ENCODE peak calls at places on chromosomes 13 and 19, in four cellular contexts. K is tibial nerve, I is body of pancreas, W is A549. D is an unnamed sample. For H3K4me1 and H3K9me3, the result is how much of the 10 kb centered on the place peaks cover.

GRCh38 chr19:44345969-44346368 is 10.5 kb downstream of the ZNF112 start:
- DNase-seq in K (no peak), I (no peak), W (no peak), D (no peak)

GRCh38 chr19:35768082-35768421 is 7.3 kb upstream of the ARHGAP33 start:
- DNase-seq in K (no peak), I (no peak), W (no peak), D (no peak)

GRCh38 chr19:42275103-42275502 is 6.1 kb downstream of the CIC start:
- DNase-seq in K (no peak), I (no peak), W (no peak), D (no peak)

GRCh38 chr13:75123428-75123827 is 358.5 kb downstream of the TBC1D4 start:
- DNase-seq in K (no peak), I (no peak), W (no peak), D (no peak)

GRCh38 chr19:7326105-7326877 is 22.4 kb upstream of the ARHGEF18 start:
- DNase-seq in K (peak), I (peak), W (peak), D (no peak)

GRCh38 chr13:77523834-77524728 is 11.4 kb upstream of the SCEL start:
- DNase-seq in K (no peak), I (no peak), W (no peak), D (no peak)

GRCh38 chr13:29917573-29918091 is 67.2 kb upstream of the UBL3 start:
- DNase-seq in K (no peak), I (no peak), W (no peak), D (no peak)

GRCh38 chr19:39679056-39679790 is 23.5 kb downstream of the LGALS16 start:
- DNase-seq in K (no peak), I (no peak), W (no peak), D (no peak)

GRCh38 chr13:66483712-66484111 is 746.4 kb downstream of the PCDH9 start:
- DNase-seq in K (no peak), I (no peak), W (no peak), D (no peak)

GRCh38 chr13:79637086-79637763 is 156.3 kb downstream of the NDFIP2 start:
- DNase-seq in K (no peak), I (peak), W (no peak), D (peak)

GRCh38 chr19:961866-962620 is 22.1 kb upstream of the WDR18 start:
- DNase-seq in K (no peak), I (no peak), W (peak), D (no peak)

GRCh38 chr13:109209526-109209925 is 576.9 kb downstream of the IRS2 start:
- DNase-seq in K (no peak), I (no peak), W (no peak), D (no peak)

GRCh38 chr19:681029-681626 is 4.9 kb downstream of the FSTL3 start:
- DNase-seq in K (no peak), I (peak), W (no peak), D (no peak)

GRCh38 chr19:1471514-1472107 is 7.4 kb downstream of the C19orf25 start:
- DNase-seq in K (no peak), I (no peak), W (no peak), D (no peak)

GRCh38 chr13:80586356-80586755 is 245.4 kb upstream of the SPRY2 start:
- DNase-seq in K (no peak), I (no peak), W (no peak), D (no peak)

GRCh38 chr19:41991025-41991424 is 3.0 kb downstream of the ATP1A3 start:
- DNase-seq in K (no peak), I (no peak), W (peak), D (no peak)

GRCh38 chr13:33015791-33016323 is 366 bp upstream of the KL start:
- DNase-seq in K (no peak), I (peak), W (no peak), D (peak)

GRCh38 chr13:99730403-99730802 is 229.1 kb downstream of the TM9SF2 start:
- DNase-seq in K (no peak), I (no peak), W (no peak), D (no peak)

GRCh38 chr13:99495478-99496321 is 5.6 kb upstream of the TM9SF2 start:
- DNase-seq in K (no peak), I (no peak), W (no peak), D (no peak)

GRCh38 chr13:29454931-29455481 is 140.5 kb downstream of the SLC7A1 start:
- DNase-seq in K (no peak), I (peak), W (peak), D (no peak)

GRCh38 chr19:30884146-30884812 is 465.0 kb downstream of the TSHZ3 start:
- DNase-seq in K (no peak), I (no peak), W (no peak), D (no peak)

GRCh38 chr13:113510871-113511270 is 20.4 kb upstream of the DCUN1D2 start:
- DNase-seq in K (no peak), I (no peak), W (no peak), D (no peak)

GRCh38 chr13:42395066-42395821 is 123.3 kb downstream of the AKAP11 start:
- DNase-seq in K (no peak), I (no peak), W (no peak), D (no peak)

DNA sequence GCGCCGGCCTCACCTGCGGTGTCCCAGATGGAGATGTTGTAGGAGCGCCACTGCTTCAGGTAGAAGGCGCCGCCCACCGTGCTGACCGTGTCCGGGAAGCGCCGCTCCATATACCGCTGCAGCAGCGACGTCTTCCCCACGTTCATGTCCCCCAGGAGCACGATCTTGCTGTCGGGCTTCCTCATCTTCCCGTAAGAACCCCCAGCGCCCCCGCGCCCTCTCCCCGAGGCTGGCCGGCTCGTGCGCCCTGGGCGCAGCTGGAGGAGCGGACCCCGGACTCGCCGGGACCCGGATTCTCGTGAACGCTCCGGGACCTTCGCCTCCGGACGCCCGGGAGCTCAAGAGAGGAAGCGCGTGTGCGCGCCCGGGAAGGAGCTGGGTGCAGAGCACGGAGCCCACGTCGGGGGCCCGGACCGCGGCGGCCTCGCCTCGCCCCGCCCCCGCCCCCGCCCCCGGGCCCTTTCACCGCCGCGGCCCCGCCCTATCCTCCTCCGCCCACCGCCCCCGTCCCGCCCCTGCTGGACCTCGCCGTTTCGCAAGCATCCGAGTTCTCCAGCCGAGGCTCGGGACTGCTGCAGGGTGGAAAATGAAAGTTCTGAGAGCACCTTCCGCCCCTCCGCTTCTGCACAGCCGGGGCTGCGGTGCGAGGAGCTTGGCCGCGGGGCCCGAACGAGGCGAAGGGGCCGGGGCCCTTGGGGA is at the start of gene RAB20:
- DNase-seq in K (peak), I (peak), W (peak), D (peak)
- TF ChIP-seq POLR2A in K (no peak), I (peak), W (no peak), D (peak)

DNA sequence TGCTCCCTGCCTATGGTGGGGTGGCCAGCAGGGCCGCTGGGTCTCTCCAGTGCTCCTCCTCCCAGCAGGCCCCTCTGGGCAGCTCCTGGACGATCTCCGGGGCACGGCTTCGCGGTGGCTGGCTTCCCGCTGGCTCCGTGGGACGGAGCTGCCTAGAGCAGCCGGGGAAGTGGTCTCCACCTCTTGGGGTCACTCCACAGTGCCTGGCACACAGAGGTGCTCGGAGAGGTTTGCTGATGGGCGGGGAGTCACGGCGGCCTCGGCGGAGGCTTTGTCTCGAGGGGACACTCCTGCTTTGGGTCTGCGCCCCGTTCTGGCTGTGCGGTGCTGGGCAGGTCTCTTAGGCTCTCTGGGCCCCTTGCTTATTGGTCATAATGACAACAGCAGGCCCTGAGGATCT is 9.9 kb upstream of the CACTIN start:
- DNase-seq in K (no peak), I (no peak), W (no peak), D (no peak)
- H3K4me1 ChIP-seq in K (under half), I (under half), W (under half), D (under half)

DNA sequence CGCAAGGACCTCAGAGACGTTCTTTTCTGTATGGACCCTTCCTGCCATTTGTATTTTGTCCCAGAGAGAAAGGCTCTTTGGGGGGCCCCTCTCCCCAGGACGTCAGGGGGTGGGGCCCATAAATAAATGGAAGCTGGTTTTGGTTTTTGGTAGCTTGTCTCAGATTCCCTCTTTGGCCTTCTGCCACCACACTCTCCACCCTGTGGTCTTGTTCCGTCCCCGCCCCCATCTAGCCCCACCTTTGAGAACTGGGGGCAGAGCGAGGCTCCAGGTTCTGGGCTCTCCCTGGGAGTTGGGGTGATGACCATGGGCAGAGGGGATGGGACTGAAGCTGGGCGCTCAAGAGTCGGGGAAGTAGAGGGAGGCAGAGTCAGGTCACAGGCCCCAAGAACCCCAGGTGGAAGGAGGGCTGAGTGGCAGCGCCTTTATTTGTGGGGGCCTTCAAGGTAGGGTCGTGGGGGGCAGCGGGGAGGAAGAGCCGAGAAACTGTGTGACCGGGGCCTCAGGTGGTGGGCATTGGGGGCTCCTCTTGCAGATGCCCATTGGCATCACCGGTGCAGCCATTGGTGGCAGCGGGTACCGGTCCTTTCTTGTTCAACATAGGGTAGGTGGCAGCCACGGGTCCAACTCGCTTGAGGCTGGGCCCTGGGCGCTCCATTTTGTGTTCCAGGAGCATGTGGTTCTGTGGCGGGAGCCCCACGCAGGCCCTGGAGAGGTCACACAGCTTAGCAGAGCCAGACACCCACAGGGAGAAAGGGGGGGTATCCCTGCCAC is 3.3 kb downstream of the ISYNA1 start:
- DNase-seq in K (no peak), I (no peak), W (no peak), D (peak)
- H3K9me3 ChIP-seq in K (under half), I (under half), W (under half), D (under half)

GRCh38 chr19:45767410-45767880 is 1.6 kb downstream of the SIX5 start:
- DNase-seq in K (peak), I (peak), W (peak), D (peak)
- TF ChIP-seq POLR2A in K (peak), I (peak), W (no peak), D (peak)

GRCh38 chr19:53868892-53869804 is 1.5 kb downstream of the MYADM start:
- DNase-seq in K (peak), I (peak), W (peak), D (peak)

GRCh38 chr19:53867225-53868090 is at the start of gene MYADM:
- DNase-seq in K (peak), I (peak), W (peak), D (peak)

GRCh38 chr19:53865918-53866696 is 1.6 kb upstream of the MYADM start:
- DNase-seq in K (no peak), I (peak), W (peak), D (peak)

GRCh38 chr19:53870485-53870844 is 2.8 kb downstream of the MYADM start:
- DNase-seq in K (no peak), I (peak), W (peak), D (peak)

DNA sequence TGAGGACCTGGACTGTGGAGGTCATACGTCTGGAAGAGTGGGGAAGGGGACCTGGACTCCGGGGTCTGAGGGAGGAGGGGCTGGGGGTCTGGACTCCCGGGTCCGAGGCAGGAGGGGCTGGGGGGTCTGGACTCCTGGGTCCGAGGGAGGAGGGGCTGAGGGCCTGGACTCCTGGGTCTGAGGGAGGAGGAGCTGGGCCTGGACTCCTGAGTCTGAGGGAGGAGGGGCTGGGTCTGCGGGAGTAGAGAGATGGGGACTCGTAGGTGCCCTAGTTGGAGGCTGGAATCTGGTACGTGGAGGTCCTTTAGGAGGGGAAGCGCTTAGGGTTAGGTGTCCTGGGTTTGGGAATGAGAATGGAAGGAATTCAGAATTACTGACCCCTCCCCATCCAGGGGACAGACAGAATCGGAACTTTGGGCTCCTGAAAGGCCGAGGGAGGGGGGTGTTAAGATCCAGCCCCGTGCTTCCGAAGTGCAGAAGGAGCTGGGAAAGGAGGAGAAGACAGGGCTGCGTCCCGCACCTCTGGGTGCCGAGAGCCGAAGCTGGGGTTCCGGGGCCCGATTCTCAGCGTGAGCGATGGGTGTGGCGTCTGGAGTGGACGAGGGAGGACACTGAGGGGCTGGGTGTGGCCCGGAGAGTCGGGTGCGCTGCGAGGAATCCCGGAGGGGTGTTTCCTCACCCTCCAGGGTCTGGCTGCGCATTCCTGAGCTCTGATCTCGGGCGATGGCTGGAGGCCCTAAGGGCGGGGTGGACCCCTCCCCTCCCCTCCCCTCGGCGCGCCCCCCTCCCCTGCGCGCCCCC is 608 bp downstream of the MYADM start:
- DNase-seq in K (no peak), I (peak), W (peak), D (peak)
- H3K4me1 ChIP-seq in K (half or more), I (half or more), W (under half), D (under half)

DNA sequence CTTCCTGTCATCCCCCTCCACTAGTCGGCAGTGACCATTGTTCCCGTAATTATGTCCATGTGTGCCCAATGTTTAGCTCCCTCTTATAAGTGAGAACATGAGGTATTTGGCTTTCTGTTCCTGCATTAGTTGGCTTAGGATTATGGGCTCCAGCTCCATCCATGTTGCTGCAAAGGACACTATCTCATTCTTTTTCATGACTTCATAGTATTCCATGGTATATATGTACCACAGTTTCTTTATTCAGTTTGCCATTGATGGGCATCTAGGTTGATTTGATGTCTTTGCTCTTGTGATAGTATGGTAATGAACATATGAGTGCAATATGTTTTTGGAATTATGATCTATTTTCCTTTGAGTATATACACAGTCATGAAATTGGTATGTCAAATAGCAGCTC is 522.1 kb downstream of the DCT start:
- DNase-seq in K (no peak), I (no peak), W (no peak), D (no peak)
- H3K9me3 ChIP-seq in K (under half), I (under half), W (under half), D (under half)

DNA sequence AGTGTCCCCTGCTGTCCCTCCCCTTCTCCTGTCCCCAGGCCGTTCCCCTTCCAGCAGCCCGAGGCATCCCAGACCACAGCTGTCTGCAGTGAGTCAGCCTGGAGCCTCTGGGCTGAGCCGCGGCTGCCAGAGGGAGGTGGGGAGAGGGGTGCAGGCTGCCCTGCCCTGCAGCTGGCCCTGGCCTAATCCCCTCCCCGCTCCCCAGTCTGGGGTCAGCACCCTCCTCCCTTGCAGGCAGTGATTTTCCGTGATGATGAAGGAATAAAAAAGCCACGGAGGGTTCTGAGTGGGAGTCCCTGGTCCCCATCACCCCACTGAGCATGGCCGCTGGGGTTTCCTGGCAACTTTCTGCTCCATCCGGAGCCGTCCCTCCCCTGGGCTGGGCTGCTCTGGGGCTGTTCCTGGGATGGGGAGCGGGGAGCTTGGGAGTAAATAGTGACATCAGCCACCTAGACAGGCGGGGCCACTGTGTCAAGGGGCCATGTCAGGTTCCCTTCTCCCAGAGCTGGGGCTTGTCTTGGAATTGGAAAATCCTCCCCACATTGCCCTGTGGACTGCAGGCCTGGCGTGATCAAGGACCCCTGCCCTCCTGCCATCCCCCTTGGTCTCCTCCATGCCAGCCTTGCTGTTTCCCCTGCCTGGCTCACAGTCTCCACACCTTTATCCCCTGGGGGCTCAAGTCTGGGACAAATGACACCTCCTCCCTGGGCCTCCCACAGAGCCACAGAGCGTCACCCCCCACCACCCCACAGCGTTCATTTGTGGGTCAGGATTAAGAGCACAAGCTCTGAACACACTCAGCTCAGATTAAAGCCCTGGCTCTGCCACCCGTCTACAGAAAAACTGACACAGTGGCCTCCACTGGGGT is 16.7 kb downstream of the SPC24 start:
- DNase-seq in K (peak), I (peak), W (peak), D (peak)
- TF ChIP-seq POLR2A in K (no peak), I (no peak), W (peak), D (peak)

DNA sequence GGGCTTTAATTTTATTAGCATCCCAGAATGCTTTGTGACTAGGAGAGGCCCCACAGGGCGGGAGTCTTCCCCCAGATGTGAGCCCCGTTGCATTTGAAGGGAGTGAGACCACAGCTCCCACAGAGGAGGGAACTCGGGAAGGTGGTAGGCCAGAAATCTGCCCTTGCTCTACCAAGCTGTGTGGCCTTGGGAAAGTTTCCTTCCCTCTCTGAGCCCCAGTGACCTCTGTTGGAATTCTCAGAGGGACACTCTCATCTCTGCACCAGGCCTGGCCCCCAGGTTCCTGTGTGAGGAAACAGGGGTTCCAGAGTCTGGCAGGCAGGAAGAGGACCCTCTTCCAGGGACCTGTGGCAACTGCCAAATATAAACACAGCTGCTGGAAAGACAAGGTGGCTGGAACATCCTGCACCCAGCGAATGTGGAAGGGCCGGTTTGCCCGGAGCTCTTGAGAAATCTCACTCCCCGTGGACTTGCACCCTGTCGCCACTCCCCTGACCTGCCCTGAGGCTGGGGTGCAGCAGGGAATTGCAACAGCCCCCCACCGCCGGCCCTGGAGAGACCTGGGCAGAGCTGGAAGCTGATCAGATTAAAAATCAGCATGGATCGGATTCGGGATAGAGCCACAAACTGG is 52.7 kb downstream of the GADD45B start:
- DNase-seq in K (no peak), I (no peak), W (no peak), D (no peak)
- H3K4me1 ChIP-seq in K (under half), I (under half), W (half or more), D (under half)

D was measured in adrenal gland.